ENCODE peak calls at places on chromosomes 11 and 22, in six cellular contexts. Q is psoas muscle, L is breast epithelium, P is Caco-2, W is AG10803, I is NB4. D is an unnamed sample.

GRCh38 chr22:43843783-43844530 is 18.4 kb downstream of the SULT4A1 start:
- DNase-seq in Q (no peak), L (no peak), P (no peak), W (no peak), I (no peak), D (no peak)

GRCh38 chr11:63620928-63621539 is 6.8 kb upstream of the PLAAT3 start:
- DNase-seq in Q (no peak), L (no peak), P (no peak), W (no peak), I (peak; percentile 84), D (peak; percentile 24)

GRCh38 chr11:75100314-75100713 is 3.6 kb upstream of the OR2AT4 start:
- DNase-seq in Q (no peak), L (no peak), P (no peak), W (peak; percentile 30), I (peak; percentile 52), D (peak; percentile 82)

GRCh38 chr22:22235564-22235963 is 9.0 kb upstream of the VPREB1 start:
- DNase-seq in Q (no peak), L (no peak), P (no peak), W (no peak), I (peak; percentile 32), D (peak; percentile 76)

GRCh38 chr11:82994615-82995014 is 77.1 kb downstream of the RAB30 start:
- DNase-seq in Q (no peak), L (no peak), P (no peak), W (no peak), I (no peak), D (no peak)

GRCh38 chr11:71327156-71328085 is 75.0 kb upstream of the SHANK2 start:
- DNase-seq in Q (no peak), L (no peak), P (peak; percentile 37), W (no peak), I (no peak), D (no peak)

GRCh38 chr11:112961751-112962747 is 829 bp downstream of the NCAM1 start:
- DNase-seq in Q (peak; percentile 21), L (no peak), P (no peak), W (no peak), I (peak; percentile 83), D (no peak)

GRCh38 chr22:48365386-48365785 is 1462.3 kb downstream of the BRD1 start:
- DNase-seq in Q (no peak), L (peak; percentile 33), P (no peak), W (no peak), I (no peak), D (no peak)

GRCh38 chr11:72333657-72334056 is 89.7 kb upstream of the PHOX2A start:
- DNase-seq in Q (no peak), L (no peak), P (no peak), W (no peak), I (peak; percentile 61), D (no peak)

GRCh38 chr11:102733232-102733875 is 8.6 kb upstream of the MMP8 start:
- DNase-seq in Q (peak; percentile 15), L (peak; percentile 58), P (peak; percentile 89), W (peak; percentile 49), I (peak; percentile 70), D (peak; percentile 72)

GRCh38 chr22:41178425-41178975 is 26.6 kb upstream of the L3MBTL2 start:
- DNase-seq in Q (peak; percentile 52), L (no peak), P (no peak), W (no peak), I (no peak), D (no peak)

GRCh38 chr11:67381244-67381972 is 8.0 kb upstream of the CLCF1 start:
- DNase-seq in Q (no peak), L (no peak), P (no peak), W (no peak), I (peak; percentile 86), D (peak; percentile 62)

GRCh38 chr11:78742430-78742829 is 167.8 kb upstream of the NARS2 start:
- DNase-seq in Q (peak; percentile 35), L (peak; percentile 59), P (no peak), W (peak; percentile 70), I (no peak), D (no peak)

GRCh38 chr22:50215297-50216049 is 14.7 kb downstream of the SELENOO start:
- DNase-seq in Q (no peak), L (no peak), P (no peak), W (no peak), I (no peak), D (no peak)

GRCh38 chr22:20421507-20421874 is 16.1 kb downstream of the SCARF2 start:
- DNase-seq in Q (no peak), L (no peak), P (no peak), W (no peak), I (no peak), D (no peak)

GRCh38 chr22:20423636-20424511 is 13.8 kb downstream of the SCARF2 start:
- DNase-seq in Q (no peak), L (no peak), P (no peak), W (no peak), I (peak; percentile 54), D (no peak)

GRCh38 chr22:20422965-20423635 is 14.5 kb downstream of the SCARF2 start:
- DNase-seq in Q (peak; percentile 73), L (no peak), P (no peak), W (peak; percentile 87), I (no peak), D (no peak)

GRCh38 chr22:20420157-20420842 is 17.3 kb downstream of the SCARF2 start:
- DNase-seq in Q (no peak), L (no peak), P (no peak), W (no peak), I (no peak), D (no peak)

GRCh38 chr22:20422271-20422958 is 15.2 kb downstream of the SCARF2 start:
- DNase-seq in Q (no peak), L (no peak), P (no peak), W (peak; percentile 97), I (peak; percentile 54), D (no peak)
- H3K4me3 ChIP-seq in Q (no peak overlapping the region), L (no peak overlapping the region), P (no peak overlapping the region), W (peak overlapping the region; percentile 1), I (no peak overlapping the region), D (no peak overlapping the region)

GRCh38 chr11:70155386-70155785 is 47.7 kb upstream of the FADD start:
- DNase-seq in Q (no peak), L (peak; percentile 78), P (no peak), W (peak; percentile 11), I (no peak), D (no peak)

GRCh38 chr11:70156291-70157037 is 46.6 kb upstream of the FADD start:
- DNase-seq in Q (no peak), L (no peak), P (no peak), W (no peak), I (no peak), D (no peak)

GRCh38 chr11:70158757-70159389 is 44.2 kb upstream of the FADD start:
- DNase-seq in Q (no peak), L (no peak), P (no peak), W (no peak), I (no peak), D (no peak)

GRCh38 chr11:70159612-70160570 is 43.2 kb upstream of the FADD start:
- DNase-seq in Q (no peak), L (peak; percentile 86), P (no peak), W (peak; percentile 27), I (no peak), D (no peak)

DNA sequence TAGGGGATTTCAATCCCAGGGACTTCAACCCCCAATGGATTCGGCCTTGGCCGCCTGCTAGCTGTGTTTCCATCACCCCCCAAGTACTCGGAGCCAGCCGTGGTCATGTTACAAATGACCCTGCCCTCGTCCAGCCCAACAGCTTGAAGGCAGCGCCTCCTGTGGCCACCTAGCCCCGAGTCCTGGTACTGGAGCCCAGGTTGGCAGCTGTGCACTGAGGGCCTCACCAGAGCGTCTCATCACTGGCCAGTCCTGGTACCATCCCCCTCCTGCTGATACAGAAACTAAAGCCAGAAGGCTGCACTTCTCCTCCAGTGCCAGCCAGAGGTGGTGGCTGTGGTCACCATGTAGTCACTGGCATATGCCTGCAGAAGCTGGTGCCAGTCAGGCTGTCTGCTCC is 44.9 kb upstream of the FADD start:
- DNase-seq in Q (peak; percentile 29), L (no peak), P (no peak), W (peak; percentile 7), I (peak; percentile 23), D (no peak)
- TF ChIP-seq CTCF in Q (peak; percentile 38), L (no peak), P (peak; percentile 62), W (peak; percentile 17), I (peak; percentile 41), D (peak; percentile 19)

GRCh38 chr22:46773074-46773473 is 10.6 kb downstream of the TBC1D22A start:
- DNase-seq in Q (no peak), L (no peak), P (no peak), W (no peak), I (no peak), D (peak; percentile 39)

GRCh38 chr22:46775789-46776485 is 13.5 kb downstream of the TBC1D22A start:
- DNase-seq in Q (no peak), L (no peak), P (peak; percentile 53), W (no peak), I (no peak), D (no peak)

GRCh38 chr22:46775364-46775758 is 12.9 kb downstream of the TBC1D22A start:
- DNase-seq in Q (no peak), L (no peak), P (no peak), W (no peak), I (no peak), D (peak; percentile 36)

GRCh38 chr22:46776486-46776826 is 14.0 kb downstream of the TBC1D22A start:
- DNase-seq in Q (no peak), L (no peak), P (no peak), W (no peak), I (no peak), D (no peak)

GRCh38 chr22:46774456-46775363 is 12.3 kb downstream of the TBC1D22A start:
- DNase-seq in Q (no peak), L (no peak), P (no peak), W (no peak), I (no peak), D (peak; percentile 82)
- H3K4me3 ChIP-seq in Q (no peak overlapping the region), L (no peak overlapping the region), P (no peak overlapping the region), W (no peak overlapping the region), I (no peak overlapping the region), D (peak overlapping the region; percentile 52)

DNA sequence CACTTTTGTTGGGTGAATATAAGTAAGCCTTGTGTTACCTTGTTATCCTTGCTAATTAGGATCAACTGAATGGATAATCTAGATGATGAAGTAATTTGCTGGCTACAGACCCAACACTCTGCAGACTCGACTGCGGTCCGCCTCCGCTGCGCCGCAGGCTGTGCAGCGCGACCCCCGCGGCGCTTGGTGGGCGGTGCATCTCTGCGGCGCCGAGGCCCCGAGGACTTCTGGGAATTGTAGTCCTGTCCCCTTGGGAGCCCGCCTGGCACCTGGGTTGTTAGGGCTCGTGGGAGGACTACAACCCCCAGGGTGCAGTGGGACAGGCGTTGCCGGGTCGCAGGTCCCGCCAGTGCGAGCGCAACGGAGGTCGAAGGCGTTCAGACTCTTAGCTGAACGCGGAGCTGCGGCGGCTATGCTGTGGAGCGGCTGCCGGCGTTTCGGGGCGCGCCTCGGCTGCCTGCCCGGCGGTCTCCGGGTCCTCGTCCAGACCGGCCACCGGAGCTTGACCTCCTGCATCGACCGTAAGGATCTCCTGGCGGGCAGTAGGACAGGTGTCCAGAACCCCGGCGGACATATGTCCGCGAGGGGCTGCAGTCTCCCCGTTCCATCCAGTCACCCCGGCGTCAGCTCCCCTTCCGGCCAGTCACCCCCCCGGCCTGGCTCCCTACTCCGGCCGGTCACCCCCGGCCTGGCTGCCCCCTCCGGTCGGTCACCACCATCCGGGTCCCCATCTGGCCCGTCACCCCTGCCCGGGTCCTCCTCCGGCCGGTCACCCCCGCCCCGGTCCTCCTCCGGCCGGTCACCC is at the start of the genes ACAD8 and THYN1:
- DNase-seq in Q (peak; percentile 96), L (peak; percentile 95), P (peak; percentile 99), W (peak; percentile 94), I (peak; percentile 99), D (peak; percentile 97)
- TF ChIP-seq CTCF in Q (peak; percentile 49), L (no peak), P (peak; percentile 46), W (peak; percentile 22), I (no peak), D (peak; percentile 15)

D was measured in GM12865.